ENCODE peak calls at places on chromosomes 2 and 18, in four cellular contexts. Y is kidney, F is astrocyte of the spinal cord, J is fibroblast of mammary gland. E is an unnamed sample.

GRCh38 chr18:46393230-46393629 is 263.8 kb downstream of the LOXHD1 start:
- DNase-seq in Y (peak), J (no peak), F (no peak), E (no peak)

GRCh38 chr18:76492669-76493212 is 2.3 kb downstream of the ZNF516 start:
- DNase-seq in J (peak), F (peak), Y (peak), E (peak)

GRCh38 chr2:136126527-136126926 is 8.6 kb upstream of the CXCR4 start:
- DNase-seq in F (no peak), Y (no peak), J (no peak), E (no peak)

GRCh38 chr2:147806846-147807245 is 38.0 kb upstream of the ACVR2A start:
- DNase-seq in F (peak), Y (no peak), J (no peak), E (no peak)

GRCh38 chr18:37537868-37538525 is 27.6 kb downstream of the CELF4 start:
- DNase-seq in F (peak), J (peak), Y (peak), E (no peak)

GRCh38 chr18:63410792-63411191 is 11.5 kb downstream of the VPS4B start:
- DNase-seq in J (peak), Y (no peak), F (peak), E (no peak)

GRCh38 chr2:18479901-18480369 is 80.5 kb downstream of the RDH14 start:
- DNase-seq in Y (no peak), J (peak), F (no peak), E (no peak)

GRCh38 chr2:70381821-70382220 is 80.0 kb upstream of the FAM136A start:
- DNase-seq in Y (no peak), J (no peak), F (no peak), E (no peak)

GRCh38 chr2:80136338-80136737 is 168.2 kb downstream of the LRRTM1 start:
- DNase-seq in F (no peak), Y (no peak), J (no peak), E (no peak)

GRCh38 chr2:62568983-62569837 is 63.2 kb upstream of the TMEM17 start:
- DNase-seq in Y (no peak), J (no peak), F (no peak), E (no peak)

GRCh38 chr2:20526666-20527065 is 79.8 kb downstream of the RHOB start:
- DNase-seq in J (peak), F (no peak), Y (no peak), E (no peak)

GRCh38 chr2:105856576-105856975 is 111.9 kb downstream of the NCK2 start:
- DNase-seq in Y (no peak), J (no peak), F (no peak), E (no peak)

GRCh38 chr2:112876257-112876970 is 34.6 kb upstream of the IL37 start:
- DNase-seq in Y (no peak), F (no peak), J (no peak), E (no peak)

GRCh38 chr18:29176681-29177080 is 999.8 kb upstream of the CDH2 start:
- DNase-seq in Y (no peak), F (no peak), J (no peak), E (no peak)

GRCh38 chr18:26002375-26002774 is 88.0 kb downstream of the SS18 start:
- DNase-seq in Y (no peak), F (no peak), J (no peak), E (no peak)

GRCh38 chr2:30693821-30694281 is 113.4 kb downstream of the CAPN13 start:
- DNase-seq in Y (no peak), F (no peak), J (no peak), E (no peak)

GRCh38 chr2:120456867-120457266 is 110.9 kb downstream of the INHBB start:
- DNase-seq in J (no peak), Y (no peak), F (no peak), E (no peak)
- TF ChIP-seq CTCF in J (peak), Y (no peak), F (no peak), E (no peak)

GRCh38 chr2:194819367-194819766 is 837.7 kb upstream of the SLC39A10 start:
- DNase-seq in F (no peak), J (peak), Y (no peak), E (no peak)
- TF ChIP-seq CTCF in F (no peak), J (no peak), Y (no peak), E (peak)

GRCh38 chr18:79877163-79878091 is 74.0 kb downstream of the SLC66A2 start:
- DNase-seq in Y (peak), F (no peak), J (no peak), E (no peak)
- TF ChIP-seq CTCF in Y (no peak), F (no peak), J (no peak), E (no peak)

GRCh38 chr2:214676421-214677089 is 132.9 kb downstream of the BARD1 start:
- DNase-seq in J (no peak), Y (no peak), F (no peak), E (no peak)
- TF ChIP-seq CTCF in J (no peak), Y (no peak), F (no peak), E (no peak)

DNA sequence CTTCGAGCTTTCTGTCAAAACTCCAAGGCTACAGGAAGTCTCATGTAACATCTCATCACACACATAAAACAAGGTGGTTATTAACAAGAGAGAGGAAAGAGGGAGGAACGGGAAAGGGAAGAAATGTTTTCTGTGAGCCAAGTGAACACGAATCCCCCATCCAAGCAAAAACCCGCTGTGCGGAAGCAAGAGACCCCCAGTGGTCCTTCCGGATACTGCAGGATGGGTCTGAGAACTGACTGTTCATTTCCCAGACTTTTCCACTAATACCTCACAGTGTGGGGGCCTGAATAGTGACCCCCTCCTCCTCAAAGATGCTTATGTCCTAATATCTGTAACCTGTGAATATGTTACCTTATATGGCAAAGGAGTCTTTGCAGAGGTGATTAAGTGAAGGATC is 19.0 kb upstream of the DIPK1C start:
- DNase-seq in J (peak), Y (no peak), F (no peak), E (no peak)
- TF ChIP-seq CTCF in J (peak), Y (peak), F (peak), E (peak)

DNA sequence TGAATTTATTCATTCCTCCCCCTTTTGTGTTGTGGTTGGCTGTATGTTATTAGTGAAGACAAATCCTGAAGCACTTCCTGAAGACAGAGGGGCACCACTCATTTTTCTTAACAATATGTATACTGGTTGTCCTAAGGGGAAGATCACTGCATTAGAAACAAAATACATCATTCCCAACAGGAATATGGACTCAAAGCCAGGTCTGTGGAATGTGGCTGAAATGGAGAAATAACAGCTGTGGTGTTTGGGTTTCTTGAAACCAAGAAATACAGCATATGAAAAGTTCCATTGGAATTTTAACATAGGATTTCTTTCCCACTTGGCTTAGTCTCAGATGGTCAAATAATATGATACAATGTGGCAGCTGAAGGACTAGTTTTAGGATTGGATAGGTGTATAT is 267.6 kb downstream of the KCNE4 start:
- DNase-seq in J (no peak), F (peak), Y (no peak), E (no peak)
- TF ChIP-seq CTCF in J (no peak), F (no peak), Y (no peak), E (no peak)

GRCh38 chr2:151071382-151071781 is 190.3 kb downstream of the RBM43 start:
- DNase-seq in F (peak), Y (no peak), J (peak), E (no peak)
- TF ChIP-seq CTCF in F (peak), Y (no peak), J (peak), E (peak)

E was measured in chondrocyte.